ENCODE peak calls at places on chromosomes 5 and 9, in ten cellular contexts. O, D, H, U, Y, A, M, K, Q and E are unnamed samples.

GRCh38 chr5:103014983-103015382 is 105.0 kb downstream of the GIN1 start:
- DNase-seq in D (no peak), H (no peak), O (no peak), K (no peak), Q (no peak), U (no peak), M (no peak), Y (no peak), A (no peak), E (no peak)

GRCh38 chr9:84781431-84781830 is 111.9 kb downstream of the NTRK2 start:
- DNase-seq in H (no peak), Y (no peak), O (no peak), Q (peak), M (no peak), K (no peak), D (no peak), A (peak), U (no peak), E (no peak)

GRCh38 chr5:62652225-62652624 is 73.6 kb downstream of the LRRC70 start:
- DNase-seq in O (no peak), Y (no peak), H (no peak), D (no peak), U (no peak), M (no peak), Q (no peak), K (no peak), A (no peak), E (no peak)

GRCh38 chr5:78506296-78507049 is 142.1 kb downstream of the LHFPL2 start:
- DNase-seq in A (peak), Y (no peak), M (no peak), Q (peak), U (no peak), D (no peak), K (no peak), O (no peak), H (peak), E (no peak)

GRCh38 chr9:120397453-120397852 is 182.5 kb downstream of the CDK5RAP2 start:
- DNase-seq in A (no peak), M (no peak), H (no peak), D (no peak), K (no peak), Y (no peak), O (no peak), Q (no peak), U (no peak), E (no peak)

GRCh38 chr5:87004101-87004500 is 263.6 kb upstream of the RASA1 start:
- DNase-seq in H (no peak), O (no peak), Q (no peak), Y (no peak), K (no peak), D (no peak), M (no peak), U (no peak), A (no peak), E (no peak)

GRCh38 chr5:138732933-138733332 is 20.3 kb upstream of the CTNNA1 start:
- DNase-seq in D (no peak), H (no peak), U (no peak), Q (no peak), O (no peak), Y (no peak), A (no peak), M (no peak), K (no peak), E (no peak)

GRCh38 chr5:15621094-15621493 is 121.1 kb downstream of the FBXL7 start:
- DNase-seq in Y (peak), K (no peak), H (no peak), D (no peak), U (no peak), M (no peak), O (no peak), A (no peak), Q (no peak), E (no peak)

GRCh38 chr9:110738982-110739381 is 70.4 kb downstream of the MUSK start:
- DNase-seq in A (no peak), Q (no peak), U (no peak), D (no peak), O (no peak), Y (no peak), M (no peak), K (no peak), H (no peak), E (no peak)

GRCh38 chr9:127724012-127724411 is 8.1 kb downstream of the TTC16 start:
- DNase-seq in M (no peak), D (no peak), A (no peak), O (no peak), U (no peak), K (no peak), Y (no peak), Q (peak), H (no peak), E (no peak)

GRCh38 chr5:172735141-172735831 is 35.7 kb downstream of the DUSP1 start:
- DNase-seq in H (no peak), M (no peak), Q (no peak), A (no peak), D (no peak), Y (no peak), O (no peak), U (no peak), K (no peak), E (no peak)

GRCh38 chr9:86946712-86947145 is 577 bp downstream of the GAS1 start:
- DNase-seq in O (peak), M (no peak), U (no peak), K (no peak), A (no peak), Y (no peak), H (no peak), Q (peak), D (no peak), E (no peak)

GRCh38 chr9:112780637-112781036 is 30.1 kb downstream of the SNX30 start:
- DNase-seq in K (no peak), A (no peak), Y (no peak), H (no peak), M (no peak), Q (no peak), O (no peak), D (no peak), U (no peak), E (no peak)

GRCh38 chr5:77663081-77663863 is 24.8 kb upstream of the OTP start:
- DNase-seq in H (no peak), Q (no peak), K (no peak), O (no peak), M (no peak), D (no peak), Y (no peak), U (no peak), A (no peak), E (no peak)

GRCh38 chr5:140358738-140359310 is 1.2 kb upstream of the SLC4A9 start:
- DNase-seq in D (no peak), M (no peak), A (peak), Q (peak), Y (no peak), U (no peak), H (peak), K (no peak), O (peak), E (no peak)

GRCh38 chr9:28887188-28887884 is 1314.1 kb upstream of the C9orf72 start:
- DNase-seq in Y (no peak), H (no peak), A (no peak), D (no peak), Q (no peak), U (no peak), K (no peak), M (no peak), O (no peak), E (no peak)

GRCh38 chr9:32672478-32672877 is 37.0 kb upstream of the TAF1L start:
- DNase-seq in A (no peak), Y (no peak), O (peak), Q (no peak), K (no peak), D (no peak), U (no peak), H (no peak), M (no peak), E (no peak)

GRCh38 chr9:94920439-94920951 is 194.0 kb downstream of the AOPEP start:
- DNase-seq in K (no peak), A (no peak), M (no peak), Y (peak), H (no peak), U (no peak), D (no peak), Q (peak), O (no peak), E (no peak)

GRCh38 chr5:115366223-115366622 is 69.8 kb upstream of the CCDC112 start:
- DNase-seq in M (no peak), O (peak), K (peak), Y (peak), A (no peak), D (no peak), Q (no peak), H (no peak), U (peak), E (no peak)

GRCh38 chr5:2752059-2752874 is 790 bp upstream of the IRX2 start:
- DNase-seq in Y (no peak), O (no peak), K (no peak), D (no peak), Q (no peak), A (peak), M (no peak), H (no peak), U (no peak), E (no peak)

GRCh38 chr5:113039229-113039628 is 62.6 kb downstream of the DCP2 start:
- DNase-seq in U (no peak), A (no peak), Y (no peak), Q (peak), D (no peak), O (no peak), K (no peak), M (no peak), H (no peak), E (no peak)

GRCh38 chr9:71928806-71929205 is 17.4 kb downstream of the C9orf85 start:
- DNase-seq in U (no peak), Y (no peak), D (no peak), M (no peak), Q (no peak), K (no peak), H (no peak), A (no peak), O (no peak), E (no peak)

GRCh38 chr5:98791110-98791509 is 17.6 kb downstream of the RGMB start:
- DNase-seq in H (no peak), K (no peak), M (no peak), O (no peak), U (no peak), Y (no peak), D (no peak), A (no peak), Q (no peak), E (no peak)

GRCh38 chr5:53031695-53032096 is 42.5 kb downstream of the ITGA2 start:
- DNase-seq in K (no peak), O (peak), U (no peak), H (no peak), D (no peak), Q (no peak), M (peak), Y (peak), A (no peak), E (no peak)

GRCh38 chr5:76690027-76690679 is 25.8 kb upstream of the F2R start:
- DNase-seq in H (no peak), D (no peak), K (no peak), U (no peak), Q (no peak), M (no peak), Y (no peak), A (no peak), O (no peak), E (no peak)

GRCh38 chr5:155522540-155522939 is 509.0 kb downstream of the KIF4B start:
- DNase-seq in D (no peak), U (no peak), Y (no peak), O (no peak), K (no peak), A (no peak), Q (peak), H (no peak), M (no peak), E (no peak)

GRCh38 chr5:21823076-21823574 is 1030.0 kb downstream of the CDH12 start:
- DNase-seq in H (no peak), O (no peak), U (no peak), Q (no peak), K (no peak), D (no peak), Y (no peak), A (no peak), M (no peak), E (no peak)

GRCh38 chr5:21820527-21820926 is 1032.6 kb downstream of the CDH12 start:
- DNase-seq in A (no peak), D (no peak), Q (no peak), M (no peak), H (no peak), O (no peak), Y (no peak), U (no peak), K (no peak), E (no peak)

GRCh38 chr5:21823588-21823987 is 1029.6 kb downstream of the CDH12 start:
- DNase-seq in U (no peak), K (no peak), D (no peak), H (no peak), Q (no peak), Y (no peak), M (no peak), O (no peak), A (no peak), E (no peak)

DNA sequence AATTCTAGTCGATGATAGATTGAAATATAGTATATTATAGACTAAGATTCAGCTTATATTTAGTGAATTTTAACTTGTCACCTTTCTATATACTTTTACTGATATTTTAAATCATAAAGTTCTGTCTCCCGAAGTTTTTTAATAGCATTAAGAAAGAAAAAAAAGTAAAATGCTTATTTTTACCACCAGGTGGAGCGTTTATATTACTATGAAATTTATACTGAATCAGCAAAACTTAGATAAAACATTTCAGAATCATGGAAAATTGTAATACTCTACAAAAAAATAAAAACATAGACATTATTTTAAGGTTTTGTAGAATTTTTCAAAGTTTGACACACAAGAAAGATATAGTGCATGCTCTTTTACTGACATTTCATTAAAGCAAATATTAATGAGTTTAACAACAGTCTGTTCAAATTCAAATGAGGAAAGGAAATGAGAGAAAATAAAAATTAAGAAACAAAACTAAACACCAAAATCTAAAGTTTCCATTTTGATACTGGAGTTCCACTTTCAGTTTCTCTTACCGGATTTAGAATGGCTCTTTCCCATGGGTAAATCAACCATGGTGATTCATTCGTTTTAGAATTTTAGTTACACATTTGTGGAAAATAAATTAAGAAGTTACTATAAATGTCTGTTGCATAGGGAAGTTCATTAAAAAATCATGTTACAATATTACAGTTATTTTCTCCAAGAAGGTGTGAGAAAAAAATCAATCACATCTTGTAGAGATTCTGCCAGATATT is 1035.3 kb downstream of the CDH12 start:
- DNase-seq in H (no peak), Q (no peak), O (no peak), A (no peak), K (no peak), U (no peak), M (no peak), Y (no peak), D (no peak), E (no peak)
- TF ChIP-seq CTCF in H (peak), Q (peak), O (no peak), A (peak), K (peak), U (peak), M (no peak), Y (peak), D (peak), E (no peak)

GRCh38 chr5:175795959-175796358 is 75.4 kb upstream of the CPLX2 start:
- DNase-seq in M (no peak), Y (no peak), Q (no peak), A (no peak), D (no peak), H (no peak), U (no peak), K (no peak), O (no peak), E (no peak)

GRCh38 chr5:175798626-175799025 is 72.8 kb upstream of the CPLX2 start:
- DNase-seq in Q (no peak), M (no peak), H (no peak), D (no peak), U (no peak), K (no peak), Y (no peak), A (no peak), O (no peak), E (no peak)

GRCh38 chr5:175797521-175798038 is 73.8 kb upstream of the CPLX2 start:
- DNase-seq in O (no peak), H (peak), D (no peak), K (peak), Y (no peak), Q (peak), M (no peak), U (no peak), A (peak), E (no peak)

GRCh38 chr5:175800656-175801081 is 70.7 kb upstream of the CPLX2 start:
- DNase-seq in U (no peak), O (no peak), K (peak), D (no peak), H (peak), Q (no peak), Y (no peak), M (no peak), A (no peak), E (no peak)

DNA sequence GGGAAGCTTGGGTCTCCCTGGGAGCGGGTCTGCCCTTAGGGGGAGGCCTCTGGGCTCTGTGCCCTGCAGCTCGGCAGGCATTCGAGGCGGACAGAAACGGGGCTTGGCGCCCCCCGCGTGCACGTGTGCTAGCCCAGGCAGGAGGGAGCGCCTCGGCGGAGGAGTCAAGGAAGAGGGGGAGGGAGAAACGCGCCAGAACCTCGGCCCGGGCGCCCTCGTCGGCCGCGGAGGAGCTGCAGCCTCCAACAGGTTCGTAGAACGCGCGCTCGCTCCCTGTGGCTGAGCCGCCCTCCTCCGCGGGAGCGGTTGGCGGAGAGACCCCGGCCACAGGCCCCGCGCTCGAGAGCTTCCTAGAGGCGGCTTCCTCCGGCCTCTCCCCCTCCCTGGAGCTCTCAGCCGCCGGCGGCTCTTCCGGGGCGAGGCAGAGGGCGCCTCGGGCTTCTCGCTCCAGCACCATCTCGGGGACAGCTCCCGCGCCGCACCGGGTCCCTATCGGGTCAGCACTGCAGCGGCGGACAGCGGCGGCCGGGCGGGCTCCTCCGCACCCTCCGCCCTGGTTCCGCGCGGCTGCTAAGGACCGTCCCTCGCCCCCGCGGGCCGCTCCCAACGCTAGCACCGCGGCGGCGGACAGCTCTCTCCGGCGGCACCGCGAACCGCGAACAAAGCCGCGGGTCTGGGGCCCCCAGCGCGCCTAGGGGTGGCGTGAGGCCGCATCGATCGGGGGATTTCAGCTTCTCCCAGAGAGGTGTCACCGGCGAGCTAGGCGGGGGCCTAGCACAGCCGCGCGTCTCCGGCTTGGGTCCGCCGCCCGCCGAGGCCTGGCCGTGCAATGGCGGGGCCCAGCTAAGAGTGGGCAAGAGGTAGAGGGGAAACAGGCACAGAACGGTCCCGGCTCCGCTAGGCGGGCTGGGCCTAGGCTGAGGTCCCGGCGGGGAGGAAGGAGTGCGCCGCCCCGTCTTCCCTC is 74.6 kb upstream of the CPLX2 start:
- DNase-seq in A (peak), Y (peak), Q (peak), D (peak), K (no peak), U (no peak), M (peak), O (peak), H (peak), E (peak)
- TF ChIP-seq CTCF in A (peak), Y (no peak), Q (no peak), D (no peak), K (peak), U (no peak), M (no peak), O (no peak), H (no peak), E (no peak)

DNA sequence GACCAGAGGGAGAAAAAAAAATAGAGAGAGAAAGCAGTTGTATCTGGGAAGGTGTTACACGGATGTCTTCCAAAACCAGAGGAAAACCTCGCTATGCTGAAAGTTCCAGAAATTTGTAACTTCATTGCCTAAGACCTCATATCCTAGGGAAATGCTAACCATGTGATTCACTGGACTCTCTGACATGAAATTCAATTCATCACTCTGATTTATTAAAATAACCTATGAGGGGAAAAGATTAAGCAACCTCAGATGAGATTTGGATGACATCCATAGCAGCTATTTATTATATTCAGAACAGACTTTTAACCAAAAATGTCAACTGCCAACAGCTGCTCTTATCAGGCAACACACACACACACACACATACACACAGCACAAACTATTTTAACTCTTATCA is 1006.4 kb upstream of the CTNND2 start:
- DNase-seq in O (no peak), Q (no peak), A (no peak), U (no peak), Y (no peak), M (no peak), D (no peak), K (no peak), H (no peak), E (no peak)
- TF ChIP-seq CTCF in O (no peak), Q (no peak), A (no peak), U (no peak), Y (no peak), M (no peak), D (no peak), K (no peak), H (no peak), E (no peak)

GRCh38 chr9:4768681-4769080 is 24.1 kb upstream of the RCL1 start:
- DNase-seq in A (no peak), Y (no peak), Q (no peak), O (no peak), M (no peak), H (no peak), K (no peak), U (no peak), D (no peak), E (no peak)

GRCh38 chr9:4760122-4760521 is 19.1 kb upstream of the AK3 start:
- DNase-seq in O (no peak), Q (no peak), D (no peak), U (no peak), A (no peak), Y (no peak), H (no peak), M (no peak), K (no peak), E (no peak)

GRCh38 chr9:4764033-4764432 is 23.0 kb upstream of the AK3 start:
- DNase-seq in O (no peak), K (no peak), H (no peak), Q (no peak), U (no peak), A (no peak), M (no peak), D (no peak), Y (no peak), E (no peak)

GRCh38 chr9:4762108-4762888 is 21.3 kb upstream of the AK3 start:
- DNase-seq in H (peak), D (peak), M (peak), Y (peak), A (peak), K (peak), U (no peak), Q (peak), O (peak), E (peak)

DNA sequence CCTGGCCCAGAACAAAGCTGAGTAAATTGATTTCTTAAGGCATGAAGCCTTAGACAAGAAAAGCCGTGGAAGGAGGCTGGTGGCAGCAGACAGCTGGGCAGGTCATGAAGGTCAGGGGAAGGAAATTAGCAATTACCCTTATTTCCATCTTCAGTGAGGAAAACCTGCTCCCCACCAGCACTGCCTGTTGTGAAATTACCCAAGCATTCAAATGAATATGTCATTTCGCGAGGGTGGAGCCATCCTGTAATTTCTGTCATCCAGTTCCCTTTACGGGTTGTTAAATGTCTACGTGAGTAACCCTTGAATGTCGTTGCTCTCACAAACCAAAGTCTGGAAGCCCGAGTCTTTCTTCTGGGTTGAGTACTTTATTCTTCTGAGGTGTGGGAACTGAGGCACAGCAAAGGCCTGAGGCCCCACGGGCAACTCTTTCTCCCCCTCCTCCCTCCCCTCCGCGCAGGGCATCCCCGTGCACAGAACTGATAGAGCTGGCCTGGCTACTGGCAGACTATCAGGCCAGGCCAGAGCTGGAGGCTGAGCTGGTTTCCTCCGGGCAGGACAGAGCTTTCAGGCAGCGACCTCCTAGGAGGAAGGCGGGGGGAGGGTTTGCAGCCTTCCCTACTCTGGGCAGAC is 22.0 kb upstream of the AK3 start:
- DNase-seq in K (no peak), Y (no peak), Q (peak), A (peak), U (no peak), O (no peak), H (peak), D (no peak), M (no peak), E (no peak)
- TF ChIP-seq CTCF in K (no peak), Y (no peak), Q (no peak), A (no peak), U (no peak), O (no peak), H (peak), D (no peak), M (no peak), E (no peak)